ENCODE peak calls at places on chromosomes 7 and 10, in six cellular contexts. One of them, this sample, is unnamed.
A peak's percentile ranks its signal among the peaks of the same experiment; 100 is the strongest.

GRCh38 chr7:4951903-4952636 is 6.9 kb downstream of the MMD2 start:
- DNase-seq in astrocyte: peak; percentile 2
- DNase-seq in IMR-90: peak; percentile 10
- DNase-seq in A549: no peak
- DNase-seq in uterus: no peak
- DNase-seq in choroid plexus epithelial cell: peak; percentile 44
- DNase-seq in this sample: peak; percentile 15

GRCh38 chr10:48523212-48523819 is 81.6 kb downstream of the ARHGAP22 start:
- DNase-seq in A549: peak; percentile 16
- DNase-seq in uterus: peak; percentile 39
- DNase-seq in choroid plexus epithelial cell: peak; percentile 87
- DNase-seq in IMR-90: peak; percentile 98
- DNase-seq in astrocyte: peak; percentile 96
- DNase-seq in this sample: peak; percentile 98

GRCh38 chr10:97850446-97850845 is 803 bp downstream of the GOLGA7B start:
- DNase-seq in choroid plexus epithelial cell: no peak
- DNase-seq in astrocyte: no peak
- DNase-seq in IMR-90: no peak
- DNase-seq in uterus: no peak
- DNase-seq in A549: no peak
- DNase-seq in this sample: no peak

GRCh38 chr7:86926732-86927131 is 132.7 kb downstream of the ELAPOR2 start:
- DNase-seq in choroid plexus epithelial cell: peak; percentile 69
- DNase-seq in uterus: peak; percentile 22
- DNase-seq in A549: peak; percentile 14
- DNase-seq in IMR-90: peak; percentile 41
- DNase-seq in astrocyte: peak; percentile 17
- DNase-seq in this sample: peak; percentile 84

GRCh38 chr10:92816106-92816505 is 32.2 kb upstream of the EXOC6 start:
- DNase-seq in astrocyte: peak; percentile 64
- DNase-seq in A549: no peak
- DNase-seq in choroid plexus epithelial cell: peak; percentile 48
- DNase-seq in uterus: no peak
- DNase-seq in IMR-90: peak; percentile 73
- DNase-seq in this sample: peak; percentile 80

GRCh38 chr10:73774637-73775036 is 7.2 kb upstream of the CHCHD1 start:
- DNase-seq in IMR-90: peak; percentile 24
- DNase-seq in astrocyte: no peak
- DNase-seq in A549: no peak
- DNase-seq in choroid plexus epithelial cell: peak; percentile 52
- DNase-seq in uterus: no peak
- DNase-seq in this sample: peak; percentile 59

GRCh38 chr10:21191512-21191911 is 294.4 kb upstream of the NEBL start:
- DNase-seq in astrocyte: no peak
- DNase-seq in A549: no peak
- DNase-seq in choroid plexus epithelial cell: no peak
- DNase-seq in IMR-90: no peak
- DNase-seq in uterus: no peak
- DNase-seq in this sample: no peak

GRCh38 chr10:17882557-17882956 is 69.2 kb upstream of the SLC39A12 start:
- DNase-seq in choroid plexus epithelial cell: peak; percentile 93
- DNase-seq in IMR-90: no peak
- DNase-seq in A549: no peak
- DNase-seq in astrocyte: peak; percentile 12
- DNase-seq in uterus: no peak
- DNase-seq in this sample: peak; percentile 40

GRCh38 chr7:96026606-96027005 is 254.3 kb downstream of the DYNC1I1 start:
- DNase-seq in A549: no peak
- DNase-seq in astrocyte: peak; percentile 63
- DNase-seq in IMR-90: peak; percentile 62
- DNase-seq in choroid plexus epithelial cell: no peak
- DNase-seq in uterus: no peak
- DNase-seq in this sample: peak; percentile 9

GRCh38 chr7:2873686-2874551 is 29.8 kb upstream of the GNA12 start:
- DNase-seq in choroid plexus epithelial cell: peak; percentile 95
- DNase-seq in A549: peak; percentile 79
- DNase-seq in astrocyte: peak; percentile 89
- DNase-seq in uterus: no peak
- DNase-seq in IMR-90: peak; percentile 95
- DNase-seq in this sample: peak; percentile 84

GRCh38 chr7:130392456-130392860 is 12.2 kb downstream of the CPA1 start:
- DNase-seq in astrocyte: peak; percentile 77
- DNase-seq in uterus: no peak
- DNase-seq in A549: no peak
- DNase-seq in IMR-90: peak; percentile 71
- DNase-seq in choroid plexus epithelial cell: peak; percentile 84
- DNase-seq in this sample: peak; percentile 88

GRCh38 chr10:104333037-104333727 is 5.1 kb downstream of the ITPRIP start:
- DNase-seq in choroid plexus epithelial cell: peak; percentile 60
- DNase-seq in uterus: no peak
- DNase-seq in IMR-90: no peak
- DNase-seq in A549: no peak
- DNase-seq in astrocyte: no peak
- DNase-seq in this sample: no peak

GRCh38 chr10:12539350-12540164 is 190.2 kb downstream of the CAMK1D start:
- DNase-seq in uterus: no peak
- DNase-seq in choroid plexus epithelial cell: peak; percentile 12
- DNase-seq in IMR-90: no peak
- DNase-seq in A549: no peak
- DNase-seq in astrocyte: no peak
- DNase-seq in this sample: peak; percentile 8
- H3K4me3 ChIP-seq in uterus: no peak overlapping the region
- H3K4me3 ChIP-seq in choroid plexus epithelial cell: no peak overlapping the region
- H3K4me3 ChIP-seq in IMR-90: no peak overlapping the region
- H3K4me3 ChIP-seq in A549: no peak overlapping the region
- H3K4me3 ChIP-seq in astrocyte: no peak overlapping the region
- H3K4me3 ChIP-seq in this sample: no peak overlapping the region

GRCh38 chr7:42115795-42116194 is 121.2 kb downstream of the GLI3 start:
- DNase-seq in uterus: no peak
- DNase-seq in A549: no peak
- DNase-seq in IMR-90: no peak
- DNase-seq in choroid plexus epithelial cell: no peak
- DNase-seq in astrocyte: no peak
- DNase-seq in this sample: no peak
- TF ChIP-seq CTCF in uterus: no peak
- TF ChIP-seq CTCF in A549: no peak
- TF ChIP-seq CTCF in IMR-90: no peak
- TF ChIP-seq CTCF in choroid plexus epithelial cell: no peak
- TF ChIP-seq CTCF in astrocyte: no peak
- TF ChIP-seq CTCF in this sample: no peak

GRCh38 chr7:486216-486743 is 33.4 kb downstream of the PDGFA start:
- DNase-seq in A549: no peak
- DNase-seq in IMR-90: no peak
- DNase-seq in astrocyte: no peak
- DNase-seq in uterus: no peak
- DNase-seq in choroid plexus epithelial cell: no peak
- DNase-seq in this sample: no peak
- H3K4me3 ChIP-seq in A549: no peak overlapping the region
- H3K4me3 ChIP-seq in IMR-90: no peak overlapping the region
- H3K4me3 ChIP-seq in astrocyte: no peak overlapping the region
- H3K4me3 ChIP-seq in uterus: no peak overlapping the region
- H3K4me3 ChIP-seq in choroid plexus epithelial cell: no peak overlapping the region
- H3K4me3 ChIP-seq in this sample: no peak overlapping the region

GRCh38 chr10:19811517-19811916 is 4.7 kb upstream of the PLXDC2 start:
- DNase-seq in A549: no peak
- DNase-seq in IMR-90: peak; percentile 33
- DNase-seq in choroid plexus epithelial cell: peak; percentile 77
- DNase-seq in uterus: peak; percentile 51
- DNase-seq in astrocyte: peak; percentile 28
- DNase-seq in this sample: peak; percentile 36
- TF ChIP-seq CTCF in A549: no peak
- TF ChIP-seq CTCF in IMR-90: peak; percentile 49
- TF ChIP-seq CTCF in choroid plexus epithelial cell: peak; percentile 89
- TF ChIP-seq CTCF in uterus: peak; percentile 43
- TF ChIP-seq CTCF in astrocyte: peak; percentile 68
- TF ChIP-seq CTCF in this sample: peak; percentile 57

DNA sequence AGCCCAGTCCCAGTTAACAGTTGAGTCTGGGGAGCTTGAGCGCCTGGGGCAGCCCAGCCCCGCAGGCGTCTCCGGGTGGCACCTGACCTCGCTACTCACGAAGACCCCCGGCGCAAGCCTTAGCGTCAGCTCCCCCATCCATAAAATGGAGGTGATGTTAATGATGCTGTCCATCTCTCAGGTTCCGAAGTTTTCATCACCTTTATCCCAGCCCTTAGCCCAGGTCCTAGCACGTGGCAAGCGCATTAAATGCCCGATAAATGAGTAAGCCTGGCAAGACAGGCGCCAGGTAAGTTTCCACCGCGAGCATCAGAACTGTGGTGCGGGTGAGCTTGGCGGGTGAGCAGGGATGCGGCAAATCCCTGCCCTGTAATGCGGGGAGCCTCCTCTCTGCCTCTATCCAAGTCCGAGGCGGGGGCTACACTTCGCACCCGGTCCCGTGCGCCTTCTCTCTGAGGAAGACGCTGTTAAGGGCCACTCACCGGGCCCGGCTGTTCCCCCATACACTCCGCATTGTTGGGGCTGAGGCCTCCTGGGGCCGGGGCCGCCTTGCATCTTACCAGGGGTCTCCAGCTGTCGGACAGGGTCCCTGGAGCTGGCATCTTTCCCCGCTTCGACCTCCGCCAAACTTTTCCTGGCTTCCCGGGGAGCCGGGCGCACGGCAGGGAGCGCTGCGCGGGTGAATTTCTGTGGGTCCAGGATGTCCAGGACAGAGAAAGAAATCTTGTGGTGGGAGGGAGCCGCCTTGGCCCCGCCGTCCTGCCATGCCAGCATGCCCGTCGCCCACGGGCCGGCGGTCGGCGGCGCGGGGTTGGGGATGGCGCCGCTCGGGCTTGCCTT is 445 bp downstream of the NKX1-2 start:
- DNase-seq in A549: no peak
- DNase-seq in IMR-90: no peak
- DNase-seq in choroid plexus epithelial cell: no peak
- DNase-seq in astrocyte: no peak
- DNase-seq in uterus: no peak
- DNase-seq in this sample: no peak
- H3K4me3 ChIP-seq in A549: peak overlapping the region; percentile 50
- H3K4me3 ChIP-seq in IMR-90: no peak overlapping the region
- H3K4me3 ChIP-seq in choroid plexus epithelial cell: no peak overlapping the region
- H3K4me3 ChIP-seq in astrocyte: no peak overlapping the region
- H3K4me3 ChIP-seq in uterus: no peak overlapping the region
- H3K4me3 ChIP-seq in this sample: no peak overlapping the region

DNA sequence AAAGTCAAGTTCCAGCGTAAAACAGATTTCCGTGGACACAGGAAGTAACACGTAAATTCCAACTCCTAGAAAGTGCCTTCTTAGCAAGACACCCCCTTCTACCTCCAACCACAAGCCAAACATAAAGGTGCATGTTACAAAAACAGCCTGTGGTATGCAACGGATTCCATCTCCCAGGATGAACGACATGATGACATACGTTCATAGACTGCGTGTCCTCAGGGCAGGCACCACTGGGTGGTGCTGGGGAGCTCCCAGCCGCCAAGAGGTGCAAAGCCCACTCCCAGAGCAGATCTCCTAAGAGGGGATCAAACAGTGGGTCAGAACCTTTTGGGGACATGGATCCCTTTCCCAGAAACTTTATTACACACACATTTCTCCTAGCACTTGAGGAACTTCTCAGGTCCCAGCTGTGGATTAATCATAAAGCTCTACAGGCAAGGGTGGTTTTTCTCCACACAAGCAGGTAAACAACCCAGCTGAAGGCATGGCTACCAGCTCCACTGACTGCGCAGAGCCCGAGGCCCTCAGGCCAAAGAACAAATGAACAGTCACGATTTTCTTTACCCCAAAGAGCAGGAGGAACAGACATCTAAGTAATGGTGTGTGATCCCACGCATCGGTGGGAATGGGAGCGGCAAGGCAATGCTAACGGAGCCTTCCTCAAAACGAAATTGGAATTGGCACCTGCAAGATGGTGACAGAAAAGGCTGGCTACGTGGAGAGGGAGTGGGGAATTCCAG is 13.8 kb downstream of the PSAP start:
- DNase-seq in uterus: no peak
- DNase-seq in A549: peak; percentile 35
- DNase-seq in astrocyte: no peak
- DNase-seq in choroid plexus epithelial cell: peak; percentile 48
- DNase-seq in IMR-90: no peak
- DNase-seq in this sample: no peak
- TF ChIP-seq CTCF in uterus: no peak
- TF ChIP-seq CTCF in A549: peak; percentile 34
- TF ChIP-seq CTCF in astrocyte: peak; percentile 47
- TF ChIP-seq CTCF in choroid plexus epithelial cell: peak; percentile 59
- TF ChIP-seq CTCF in IMR-90: peak; percentile 24
- TF ChIP-seq CTCF in this sample: peak; percentile 18

GRCh38 chr10:43227911-43228782 is 38.7 kb downstream of the RASGEF1A start:
- DNase-seq in A549: no peak
- DNase-seq in uterus: peak; percentile 5
- DNase-seq in IMR-90: no peak
- DNase-seq in astrocyte: no peak
- DNase-seq in choroid plexus epithelial cell: no peak
- DNase-seq in this sample: no peak

GRCh38 chr10:43230101-43230908 is 36.6 kb downstream of the RASGEF1A start:
- DNase-seq in choroid plexus epithelial cell: no peak
- DNase-seq in IMR-90: no peak
- DNase-seq in A549: no peak
- DNase-seq in uterus: peak; percentile 8
- DNase-seq in astrocyte: no peak
- DNase-seq in this sample: no peak

GRCh38 chr10:43229208-43230061 is 37.4 kb downstream of the RASGEF1A start:
- DNase-seq in A549: peak; percentile 55
- DNase-seq in astrocyte: no peak
- DNase-seq in choroid plexus epithelial cell: no peak
- DNase-seq in IMR-90: no peak
- DNase-seq in uterus: peak; percentile 5
- DNase-seq in this sample: no peak

GRCh38 chr10:43226851-43227845 is 39.7 kb downstream of the RASGEF1A start:
- DNase-seq in choroid plexus epithelial cell: no peak
- DNase-seq in IMR-90: no peak
- DNase-seq in astrocyte: no peak
- DNase-seq in A549: no peak
- DNase-seq in uterus: no peak
- DNase-seq in this sample: no peak

GRCh38 chr10:43228783-43229207 is 38.1 kb downstream of the RASGEF1A start:
- DNase-seq in IMR-90: no peak
- DNase-seq in A549: no peak
- DNase-seq in choroid plexus epithelial cell: no peak
- DNase-seq in astrocyte: no peak
- DNase-seq in uterus: no peak
- DNase-seq in this sample: no peak
- H3K4me3 ChIP-seq in IMR-90: no peak overlapping the region
- H3K4me3 ChIP-seq in A549: peak overlapping the region; percentile 79
- H3K4me3 ChIP-seq in choroid plexus epithelial cell: no peak overlapping the region
- H3K4me3 ChIP-seq in astrocyte: no peak overlapping the region
- H3K4me3 ChIP-seq in uterus: no peak overlapping the region
- H3K4me3 ChIP-seq in this sample: no peak overlapping the region